ENCODE peak calls at places on chromosomes 16 and 17, in ten cellular contexts. R is putamen; U is stimulated activated CD4-positive, alpha-beta T cell treated with anti-CD3 and anti-CD28 coated beads, Interleukin-15, amount 100 ng/mL, for 1 hour; W is fibroblast of the aortic adventitia; S is RWPE1; D is fibroblast of pulmonary artery; I is smooth muscle cell of the brain vasculature; Y is HuH-7.5; G is NB4; T is NCI-H748 treated with DMSO at 0.1 percent for 48 hours. N is an unnamed sample.

GRCh38 chr16:72291531-72291981 is 119.6 kb upstream of the PMFBP1 start:
- DNase-seq in R (peak; percentile 33), W (peak; percentile 95), S (peak; percentile 88), I (peak; percentile 46), T (no peak), U (no peak), Y (no peak), G (no peak), D (peak; percentile 95), N (no peak)

GRCh38 chr16:66930189-66930588 is 4.0 kb downstream of the CIAO2B start:
- DNase-seq in R (no peak), T (no peak), Y (no peak), D (peak; percentile 74), U (no peak), G (peak; percentile 31), W (peak; percentile 52), I (no peak), S (no peak), N (no peak)

GRCh38 chr16:78237346-78237745 is 137.9 kb downstream of the WWOX start:
- DNase-seq in R (no peak), T (no peak), U (no peak), G (no peak), S (peak; percentile 6), Y (no peak), D (no peak), I (no peak), W (no peak), N (no peak)

GRCh38 chr17:21028192-21028591 is 14.6 kb downstream of the USP22 start:
- DNase-seq in R (no peak), T (no peak), G (no peak), I (no peak), S (no peak), U (no peak), D (no peak), W (no peak), Y (no peak), N (no peak)

GRCh38 chr16:27314161-27314723 is 468 bp downstream of the IL4R start:
- DNase-seq in G (peak; percentile 60), D (peak; percentile 98), U (no peak), T (no peak), I (peak; percentile 79), Y (peak; percentile 34), W (peak; percentile 94), S (peak; percentile 76), R (no peak), N (no peak)

GRCh38 chr17:66371561-66371960 is 69.1 kb downstream of the PRKCA start:
- DNase-seq in D (no peak), S (no peak), W (no peak), I (no peak), T (no peak), G (no peak), R (no peak), Y (no peak), U (no peak), N (no peak)

GRCh38 chr17:42180922-42181850 is at the start of gene KCNH4:
- DNase-seq in I (no peak), W (peak; percentile 67), Y (peak; percentile 49), D (peak; percentile 83), G (peak; percentile 59), T (peak; percentile 61), S (peak; percentile 53), R (peak; percentile 87), U (peak; percentile 84), N (no peak)

GRCh38 chr17:48055531-48056245 is 7.5 kb downstream of the NFE2L1 start:
- DNase-seq in S (no peak), U (no peak), Y (no peak), I (no peak), W (peak; percentile 96), T (no peak), R (no peak), D (peak; percentile 90), G (peak; percentile 35), N (peak; percentile 58)

GRCh38 chr17:29169806-29170591 is 10.2 kb downstream of the MYO18A start:
- DNase-seq in W (no peak), D (no peak), G (no peak), T (no peak), S (no peak), Y (no peak), R (no peak), U (no peak), I (no peak), N (no peak)

GRCh38 chr16:74499114-74499513 is 77.8 kb upstream of the CLEC18B start:
- DNase-seq in T (no peak), G (no peak), I (no peak), S (no peak), D (no peak), U (no peak), Y (no peak), W (no peak), R (no peak), N (no peak)

GRCh38 chr17:15510361-15510760 is 42.9 kb upstream of the CDRT4 start:
- DNase-seq in G (no peak), T (no peak), S (no peak), I (no peak), W (peak; percentile 67), Y (no peak), U (no peak), R (no peak), D (peak; percentile 72), N (no peak)

GRCh38 chr16:57251352-57251751 is 6.3 kb downstream of the ARL2BP start:
- DNase-seq in S (no peak), D (no peak), G (no peak), U (no peak), I (no peak), R (no peak), T (no peak), W (no peak), Y (no peak), N (no peak)

N was measured in SK-N-MC.